ENCODE peak calls at places on chromosomes 3 and 15, in five cellular contexts. One of them, this sample, is unnamed.

GRCh38 chr15:63551400-63551799 is 45.8 kb upstream of the FBXL22 start:
- DNase-seq in K562: no peak
- DNase-seq in HCT116: no peak
- DNase-seq in Panc1: no peak
- DNase-seq in HepG2: no peak
- DNase-seq in this sample: no peak

GRCh38 chr3:186221733-186222378 is 113.0 kb upstream of the ETV5 start:
- DNase-seq in K562: no peak
- DNase-seq in HCT116: no peak
- DNase-seq in Panc1: no peak
- DNase-seq in HepG2: no peak
- DNase-seq in this sample: no peak

GRCh38 chr3:49173116-49173791 is 1.9 kb downstream of the KLHDC8B start:
- DNase-seq in K562: peak
- DNase-seq in HCT116: no peak
- DNase-seq in Panc1: no peak
- DNase-seq in HepG2: peak
- DNase-seq in this sample: no peak

GRCh38 chr15:25933456-25934158 is 70.5 kb upstream of the ATP10A start:
- DNase-seq in K562: peak
- DNase-seq in HCT116: no peak
- DNase-seq in Panc1: peak
- DNase-seq in HepG2: peak
- DNase-seq in this sample: peak

GRCh38 chr15:25055356-25056068 is 100.7 kb downstream of the SNRPN start:
- DNase-seq in K562: no peak
- DNase-seq in HCT116: no peak
- DNase-seq in Panc1: no peak
- DNase-seq in HepG2: no peak
- DNase-seq in this sample: no peak

GRCh38 chr15:75647370-75648155 is at the start of gene SNX33:
- DNase-seq in K562: peak
- DNase-seq in HCT116: no peak
- DNase-seq in Panc1: no peak
- DNase-seq in HepG2: peak
- DNase-seq in this sample: peak

GRCh38 chr3:154060606-154061380 is 60.4 kb upstream of the ARHGEF26 start:
- DNase-seq in K562: no peak
- DNase-seq in HCT116: no peak
- DNase-seq in Panc1: no peak
- DNase-seq in HepG2: no peak
- DNase-seq in this sample: no peak

GRCh38 chr3:38992117-38992779 is 59.5 kb downstream of the SCN11A start:
- DNase-seq in K562: no peak
- DNase-seq in HCT116: no peak
- DNase-seq in Panc1: no peak
- DNase-seq in HepG2: no peak
- DNase-seq in this sample: peak

GRCh38 chr3:73694988-73695757 is 70.4 kb upstream of the PDZRN3 start:
- DNase-seq in K562: no peak
- DNase-seq in HCT116: no peak
- DNase-seq in Panc1: no peak
- DNase-seq in HepG2: no peak
- DNase-seq in this sample: no peak

GRCh38 chr3:190005343-190006113 is 115.2 kb downstream of the P3H2 start:
- DNase-seq in K562: no peak
- DNase-seq in HCT116: no peak
- DNase-seq in Panc1: no peak
- DNase-seq in HepG2: no peak
- DNase-seq in this sample: no peak

GRCh38 chr15:57382222-57382621 is 5.9 kb downstream of the CGNL1 start:
- DNase-seq in K562: no peak
- DNase-seq in HCT116: no peak
- DNase-seq in Panc1: no peak
- DNase-seq in HepG2: peak
- DNase-seq in this sample: no peak

GRCh38 chr3:95705786-95706418 is 1108.5 kb upstream of the EPHA6 start:
- DNase-seq in K562: no peak
- DNase-seq in HCT116: no peak
- DNase-seq in Panc1: no peak
- DNase-seq in HepG2: peak
- DNase-seq in this sample: no peak

GRCh38 chr15:30922469-30923311 is 19.0 kb downstream of the FAN1 start:
- DNase-seq in K562: no peak
- DNase-seq in HCT116: peak
- DNase-seq in Panc1: no peak
- DNase-seq in HepG2: peak
- DNase-seq in this sample: peak

GRCh38 chr3:156790141-156790540 is 36.0 kb upstream of the LEKR1 start:
- DNase-seq in K562: no peak
- DNase-seq in HCT116: no peak
- DNase-seq in Panc1: no peak
- DNase-seq in HepG2: no peak
- DNase-seq in this sample: no peak

GRCh38 chr3:52053307-52054304 is 2.8 kb downstream of the DUSP7 start:
- DNase-seq in K562: peak
- DNase-seq in HCT116: no peak
- DNase-seq in Panc1: no peak
- DNase-seq in HepG2: no peak
- DNase-seq in this sample: no peak

GRCh38 chr3:155919728-155920127 is 49.3 kb downstream of the GMPS start:
- DNase-seq in K562: no peak
- DNase-seq in HCT116: no peak
- DNase-seq in Panc1: no peak
- DNase-seq in HepG2: no peak
- DNase-seq in this sample: no peak

GRCh38 chr3:60752800-60753199 is 498.5 kb downstream of the FHIT start:
- DNase-seq in K562: no peak
- DNase-seq in HCT116: no peak
- DNase-seq in Panc1: no peak
- DNase-seq in HepG2: no peak
- DNase-seq in this sample: no peak

GRCh38 chr15:64535460-64536243 is 75.3 kb downstream of the ZNF609 start:
- DNase-seq in K562: no peak
- DNase-seq in HCT116: no peak
- DNase-seq in Panc1: no peak
- DNase-seq in HepG2: no peak
- DNase-seq in this sample: no peak

GRCh38 chr3:188179006-188179966 is 25.3 kb downstream of the LPP start:
- DNase-seq in K562: no peak
- DNase-seq in HCT116: no peak
- DNase-seq in Panc1: no peak
- DNase-seq in HepG2: no peak
- DNase-seq in this sample: no peak

GRCh38 chr3:32276279-32276841 is 37.9 kb downstream of the CMTM8 start:
- DNase-seq in K562: no peak
- DNase-seq in HCT116: no peak
- DNase-seq in Panc1: no peak
- DNase-seq in HepG2: peak
- DNase-seq in this sample: no peak

GRCh38 chr15:47513496-47513895 is 203.8 kb upstream of the SEMA6D start:
- DNase-seq in K562: no peak
- DNase-seq in HCT116: no peak
- DNase-seq in Panc1: no peak
- DNase-seq in HepG2: no peak
- DNase-seq in this sample: no peak

GRCh38 chr3:13025778-13026518 is 47.3 kb downstream of the IQSEC1 start:
- DNase-seq in K562: no peak
- DNase-seq in HCT116: no peak
- DNase-seq in Panc1: no peak
- DNase-seq in HepG2: no peak
- DNase-seq in this sample: no peak

GRCh38 chr3:13025090-13025489 is 48.1 kb downstream of the IQSEC1 start:
- DNase-seq in K562: no peak
- DNase-seq in HCT116: peak
- DNase-seq in Panc1: peak
- DNase-seq in HepG2: peak
- DNase-seq in this sample: peak

GRCh38 chr3:13022348-13023250 is 50.6 kb downstream of the IQSEC1 start:
- DNase-seq in K562: no peak
- DNase-seq in HCT116: no peak
- DNase-seq in Panc1: no peak
- DNase-seq in HepG2: no peak
- DNase-seq in this sample: peak

GRCh38 chr3:13023251-13024055 is 49.8 kb downstream of the IQSEC1 start:
- DNase-seq in K562: no peak
- DNase-seq in HCT116: no peak
- DNase-seq in Panc1: no peak
- DNase-seq in HepG2: no peak
- DNase-seq in this sample: peak

DNA sequence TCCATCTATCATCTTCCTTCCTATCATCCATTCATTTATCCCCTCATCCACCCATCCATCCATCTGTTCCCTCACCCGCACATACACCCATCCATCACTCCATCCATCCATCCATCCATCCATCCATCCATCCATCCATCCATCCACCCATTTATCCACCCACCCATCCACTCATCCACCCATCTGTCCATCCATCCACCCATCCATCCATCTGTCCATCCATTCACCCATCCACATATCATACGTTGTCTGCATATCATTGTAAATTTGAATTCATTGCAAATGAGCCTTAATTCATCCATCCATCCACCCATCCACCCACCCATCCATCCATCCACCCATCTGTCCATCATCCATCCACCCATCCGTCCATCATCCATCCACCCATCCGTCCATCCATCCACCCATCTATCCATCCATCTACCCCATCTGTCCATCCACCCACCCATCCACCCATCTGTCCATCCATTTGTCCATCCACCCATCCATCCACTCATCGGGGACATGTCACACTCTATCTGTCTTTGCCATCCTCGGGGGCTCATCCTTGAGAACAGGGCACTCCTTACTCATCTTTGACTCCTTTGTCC is 48.9 kb downstream of the IQSEC1 start:
- DNase-seq in K562: no peak
- DNase-seq in HCT116: no peak
- DNase-seq in Panc1: no peak
- DNase-seq in HepG2: no peak
- DNase-seq in this sample: no peak
- TF ChIP-seq REST in K562: no peak
- TF ChIP-seq REST in HCT116: no peak
- TF ChIP-seq REST in Panc1: no peak
- TF ChIP-seq REST in HepG2: no peak
- TF ChIP-seq REST in this sample: no peak

GRCh38 chr3:127809211-127809610 is 13.1 kb downstream of the MGLL start:
- DNase-seq in K562: no peak
- DNase-seq in HCT116: no peak
- DNase-seq in Panc1: no peak
- DNase-seq in HepG2: no peak
- DNase-seq in this sample: no peak

GRCh38 chr3:127805026-127805753 is 17.1 kb downstream of the MGLL start:
- DNase-seq in K562: no peak
- DNase-seq in HCT116: no peak
- DNase-seq in Panc1: no peak
- DNase-seq in HepG2: no peak
- DNase-seq in this sample: no peak

GRCh38 chr3:127811717-127812116 is 10.6 kb downstream of the MGLL start:
- DNase-seq in K562: no peak
- DNase-seq in HCT116: no peak
- DNase-seq in Panc1: no peak
- DNase-seq in HepG2: no peak
- DNase-seq in this sample: no peak

GRCh38 chr3:127809611-127810010 is 12.7 kb downstream of the MGLL start:
- DNase-seq in K562: no peak
- DNase-seq in HCT116: no peak
- DNase-seq in Panc1: no peak
- DNase-seq in HepG2: no peak
- DNase-seq in this sample: no peak

DNA sequence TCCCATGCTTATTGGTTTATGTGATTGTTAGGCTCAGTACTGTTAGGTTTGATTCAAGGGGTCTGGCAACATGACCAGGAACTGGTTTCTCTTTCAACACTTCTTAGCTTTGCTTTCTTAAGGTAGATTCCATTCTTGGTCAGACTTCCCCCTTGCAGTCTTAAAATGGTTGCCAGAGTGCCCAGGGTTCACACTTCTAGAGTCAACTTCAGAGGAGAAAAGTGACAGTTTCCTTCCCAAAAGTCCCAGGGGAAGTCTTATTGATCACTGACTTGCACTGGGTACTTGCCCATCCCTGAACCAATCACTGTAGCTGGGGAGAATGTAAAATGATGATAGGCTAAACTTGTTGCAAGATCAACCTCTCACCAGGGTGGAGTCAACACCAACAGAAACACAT is 14.1 kb downstream of the MGLL start:
- DNase-seq in K562: no peak
- DNase-seq in HCT116: no peak
- DNase-seq in Panc1: no peak
- DNase-seq in HepG2: no peak
- DNase-seq in this sample: no peak
- TF ChIP-seq REST in K562: no peak
- TF ChIP-seq REST in HCT116: no peak
- TF ChIP-seq REST in Panc1: no peak
- TF ChIP-seq REST in HepG2: no peak
- TF ChIP-seq REST in this sample: no peak

GRCh38 chr3:13111874-13112520 is 38.8 kb upstream of the IQSEC1 start:
- DNase-seq in K562: no peak
- DNase-seq in HCT116: no peak
- DNase-seq in Panc1: no peak
- DNase-seq in HepG2: peak
- DNase-seq in this sample: no peak

GRCh38 chr3:13111173-13111873 is 38.1 kb upstream of the IQSEC1 start:
- DNase-seq in K562: no peak
- DNase-seq in HCT116: no peak
- DNase-seq in Panc1: no peak
- DNase-seq in HepG2: no peak
- DNase-seq in this sample: no peak

GRCh38 chr3:13108861-13109260 is 35.6 kb upstream of the IQSEC1 start:
- DNase-seq in K562: no peak
- DNase-seq in HCT116: no peak
- DNase-seq in Panc1: no peak
- DNase-seq in HepG2: no peak
- DNase-seq in this sample: no peak

GRCh38 chr3:13109516-13109915 is 36.3 kb upstream of the IQSEC1 start:
- DNase-seq in K562: no peak
- DNase-seq in HCT116: no peak
- DNase-seq in Panc1: no peak
- DNase-seq in HepG2: no peak
- DNase-seq in this sample: no peak

GRCh38 chr3:13110678-13111116 is 37.5 kb upstream of the IQSEC1 start:
- DNase-seq in K562: no peak
- DNase-seq in HCT116: no peak
- DNase-seq in Panc1: no peak
- DNase-seq in HepG2: no peak
- DNase-seq in this sample: no peak
- TF ChIP-seq REST in K562: no peak
- TF ChIP-seq REST in HCT116: no peak
- TF ChIP-seq REST in Panc1: no peak
- TF ChIP-seq REST in HepG2: no peak
- TF ChIP-seq REST in this sample: no peak

DNA sequence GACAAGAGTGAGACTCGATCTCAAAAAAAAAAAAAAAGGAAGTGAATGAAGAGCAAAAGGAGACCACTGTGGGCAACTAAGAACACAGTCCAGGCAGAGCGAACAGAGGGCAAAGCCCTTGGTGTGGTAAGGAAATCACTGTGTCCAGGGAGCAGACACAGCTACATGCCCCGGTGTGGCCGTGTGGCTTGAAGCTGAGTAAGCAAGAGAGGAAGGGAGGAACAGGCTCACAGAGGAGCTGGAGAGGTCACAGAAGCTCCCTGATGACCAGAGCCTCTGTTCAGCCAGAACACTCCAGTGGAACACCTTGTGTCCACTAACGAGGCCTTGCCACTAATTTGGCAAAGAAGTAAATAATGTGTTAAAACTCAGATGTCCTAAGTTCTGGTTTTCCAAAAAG is 60.6 kb upstream of the GATA2 start:
- DNase-seq in K562: no peak
- DNase-seq in HCT116: no peak
- DNase-seq in Panc1: no peak
- DNase-seq in HepG2: no peak
- DNase-seq in this sample: no peak
- TF ChIP-seq REST in K562: no peak
- TF ChIP-seq REST in HCT116: no peak
- TF ChIP-seq REST in Panc1: no peak
- TF ChIP-seq REST in HepG2: no peak
- TF ChIP-seq REST in this sample: no peak